ENCODE peak calls at places on chromosomes 5 and 9, in nine cellular contexts. M, E, X, H, A, N, S, O and Y are unnamed samples.
A peak's percentile ranks its signal among the peaks of the same experiment; 100 is the strongest.

GRCh38 chr5:89073045-89073444 is 190.1 kb upstream of the MEF2C start:
- DNase-seq in S (no peak), H (no peak), N (no peak), E (no peak), O (no peak), A (no peak), M (no peak), X (no peak), Y (no peak)

GRCh38 chr9:5650356-5651105 is 21.6 kb downstream of the RIC1 start:
- DNase-seq in H (no peak), N (no peak), A (no peak), X (no peak), O (no peak), M (no peak), E (no peak), S (no peak), Y (no peak)

GRCh38 chr9:121328876-121329681 is 41.0 kb downstream of the STOM start:
- DNase-seq in H (no peak), O (no peak), N (no peak), S (no peak), X (no peak), M (no peak), E (no peak), A (no peak), Y (no peak)

GRCh38 chr9:127360205-127360604 is 36.8 kb upstream of the SLC2A8 start:
- DNase-seq in X (no peak), H (no peak), O (no peak), E (no peak), A (no peak), M (no peak), N (peak; percentile 21), S (no peak), Y (no peak)

GRCh38 chr5:143870871-143871632 is 59.1 kb downstream of the HMHB1 start:
- DNase-seq in O (peak; percentile 9), H (no peak), A (no peak), E (no peak), X (no peak), N (no peak), M (no peak), S (no peak), Y (no peak)

GRCh38 chr5:172187118-172188032 is 649 bp downstream of the STK10 start:
- DNase-seq in H (no peak), N (peak; percentile 58), E (no peak), S (no peak), X (no peak), O (no peak), M (peak; percentile 89), A (peak; percentile 19), Y (peak; percentile 62)

GRCh38 chr5:154359222-154359583 is 86.6 kb upstream of the SAP30L start:
- DNase-seq in N (no peak), A (no peak), M (no peak), X (no peak), E (no peak), S (no peak), O (no peak), H (no peak), Y (no peak)

GRCh38 chr9:93468763-93469456 is 15.5 kb upstream of the FAM120AOS start:
- DNase-seq in O (no peak), S (no peak), A (no peak), N (no peak), H (no peak), X (no peak), E (no peak), M (peak; percentile 61), Y (no peak)

GRCh38 chr5:140131967-140132409 is 6.3 kb downstream of the IGIP start:
- DNase-seq in E (no peak), S (no peak), X (no peak), H (no peak), N (no peak), A (peak; percentile 33), M (peak; percentile 69), O (no peak), Y (no peak)

GRCh38 chr9:130200038-130200979 is 28.1 kb downstream of the NCS1 start:
- DNase-seq in E (no peak), H (no peak), M (peak; percentile 75), A (no peak), N (no peak), O (no peak), X (no peak), S (no peak), Y (no peak)
- H3K4me3 ChIP-seq in E (peak overlapping the region; percentile 19), H (no peak overlapping the region), M (no peak overlapping the region), A (no peak overlapping the region), N (no peak overlapping the region), O (no peak overlapping the region), X (no peak overlapping the region), S (no peak overlapping the region), Y (no peak overlapping the region)

GRCh38 chr5:137498736-137499505 is at the start of gene SPOCK1:
- DNase-seq in N (peak; percentile 86), X (no peak), M (peak; percentile 95), S (no peak), H (peak; percentile 18), A (peak; percentile 68), E (no peak), O (peak; percentile 55), Y (peak; percentile 81)
- H3K4me3 ChIP-seq in N (no peak within 1 kb of the TSS), X (no peak within 1 kb of the TSS), M (peak within 1 kb of the TSS; percentile 90), S (peak within 1 kb of the TSS; percentile 66), H (peak within 1 kb of the TSS; percentile 39), A (peak within 1 kb of the TSS; percentile 42), E (peak within 1 kb of the TSS; percentile 35), O (peak within 1 kb of the TSS; percentile 71), Y (peak within 1 kb of the TSS; percentile 60)

GRCh38 chr9:130729145-130729544 is 35.6 kb downstream of the EXOSC2 start:
- DNase-seq in H (no peak), E (no peak), A (no peak), S (no peak), O (no peak), X (no peak), N (no peak), M (no peak), Y (no peak)
- H3K4me3 ChIP-seq in H (no peak overlapping the region), E (no peak overlapping the region), A (no peak overlapping the region), S (no peak overlapping the region), O (no peak overlapping the region), X (no peak overlapping the region), N (no peak overlapping the region), M (no peak overlapping the region), Y (no peak overlapping the region)

GRCh38 chr9:79623799-79624721 is 52.3 kb downstream of the TLE4 start:
- DNase-seq in A (no peak), S (peak; percentile 66), M (no peak), X (peak; percentile 41), E (peak; percentile 2), N (peak; percentile 27), H (no peak), O (no peak), Y (peak; percentile 65)
- H3K4me3 ChIP-seq in A (no peak overlapping the region), S (no peak overlapping the region), M (no peak overlapping the region), X (no peak overlapping the region), E (no peak overlapping the region), N (no peak overlapping the region), H (no peak overlapping the region), O (no peak overlapping the region), Y (no peak overlapping the region)

GRCh38 chr5:35851282-35851681 is 5.4 kb upstream of the IL7R start:
- DNase-seq in O (no peak), S (no peak), H (no peak), X (no peak), E (no peak), A (no peak), M (peak; percentile 66), N (no peak), Y (no peak)
- H3K4me3 ChIP-seq in O (no peak overlapping the region), S (peak overlapping the region; percentile 53), H (no peak overlapping the region), X (no peak overlapping the region), E (no peak overlapping the region), A (no peak overlapping the region), M (peak overlapping the region; percentile 77), N (no peak overlapping the region), Y (peak overlapping the region; percentile 23)